ENCODE peak calls at places on chromosome 3, in nine cellular contexts. J is NCI-H510A, S is DND-41, M is BJ, Z is GM04504, X is NB4, F is NCI-H1105, A is cortex of kidney, G is amniotic epithelial cell. T is an unnamed sample.

GRCh38 chr3:9067352-9067975 is 104.2 kb upstream of the RAD18 start:
- DNase-seq in X (peak; percentile 61), S (peak; percentile 36), Z (peak; percentile 36), G (peak; percentile 55), F (peak; percentile 7), J (peak; percentile 14), A (no peak), M (no peak), T (peak; percentile 78)

GRCh38 chr3:71690222-71690821 is 34.9 kb downstream of the EIF4E3 start:
- DNase-seq in G (peak; percentile 99), F (no peak), Z (peak; percentile 87), M (no peak), X (no peak), A (no peak), J (no peak), S (no peak), T (no peak)

GRCh38 chr3:191959876-191960418 is 499.0 kb downstream of the PYDC2 start:
- DNase-seq in J (no peak), M (no peak), F (no peak), X (no peak), Z (no peak), S (no peak), G (no peak), A (no peak), T (no peak)

GRCh38 chr3:129106866-129107565 is 14.6 kb downstream of the RAB43 start:
- DNase-seq in G (no peak), S (no peak), F (no peak), Z (no peak), A (no peak), M (no peak), J (no peak), X (no peak), T (no peak)

GRCh38 chr3:195820186-195820585 is 8.5 kb upstream of the MUC4 start:
- DNase-seq in Z (no peak), S (no peak), J (no peak), X (no peak), M (no peak), A (no peak), F (no peak), G (no peak), T (no peak)

GRCh38 chr3:24682141-24682547 is 187.5 kb upstream of the THRB start:
- DNase-seq in Z (peak; percentile 86), S (no peak), F (no peak), M (peak; percentile 47), G (peak; percentile 98), A (no peak), J (no peak), X (no peak), T (peak; percentile 30)

GRCh38 chr3:1195922-1196321 is 103.1 kb downstream of the CNTN6 start:
- DNase-seq in A (no peak), J (no peak), S (no peak), X (no peak), G (peak; percentile 99), F (no peak), Z (peak; percentile 84), M (no peak), T (no peak)

GRCh38 chr3:195768831-195769303 is 42.9 kb downstream of the MUC4 start:
- DNase-seq in J (no peak), A (no peak), X (no peak), F (no peak), G (no peak), S (no peak), Z (no peak), M (no peak), T (no peak)

GRCh38 chr3:12501360-12502020 is 17.2 kb downstream of the TSEN2 start:
- DNase-seq in Z (peak; percentile 68), M (peak; percentile 17), J (no peak), S (no peak), F (no peak), A (no peak), G (peak; percentile 94), X (no peak), T (no peak)